ENCODE peak calls at places on chromosome 1, in seven cellular contexts. One of them, this sample, is unnamed.

GRCh38 chr1:119870917-119871486 is 25.3 kb downstream of the ADAM30 start:
- DNase-seq in DMS79 treated with DMSO at 0.1 percent for 48 hours: peak; percentile 57
- DNase-seq in left lung: peak; percentile 67
- DNase-seq in nephron progenitor cell: peak; percentile 97
- DNase-seq in LHCN-M2: peak; percentile 81
- DNase-seq in NCI-H2171 treated with DMSO at 0.1 percent for 48 hours: peak; percentile 61
- DNase-seq in psoas muscle: peak; percentile 72
- DNase-seq in this sample: peak; percentile 64

GRCh38 chr1:166133276-166133841 is 33.4 kb downstream of the FAM78B start:
- DNase-seq in DMS79 treated with DMSO at 0.1 percent for 48 hours: no peak
- DNase-seq in left lung: no peak
- DNase-seq in nephron progenitor cell: no peak
- DNase-seq in LHCN-M2: no peak
- DNase-seq in NCI-H2171 treated with DMSO at 0.1 percent for 48 hours: no peak
- DNase-seq in psoas muscle: no peak
- DNase-seq in this sample: no peak

GRCh38 chr1:40630488-40631223 is 34.8 kb downstream of the RIMS3 start:
- DNase-seq in DMS79 treated with DMSO at 0.1 percent for 48 hours: no peak
- DNase-seq in left lung: no peak
- DNase-seq in nephron progenitor cell: peak; percentile 67
- DNase-seq in LHCN-M2: no peak
- DNase-seq in NCI-H2171 treated with DMSO at 0.1 percent for 48 hours: no peak
- DNase-seq in psoas muscle: no peak
- DNase-seq in this sample: peak; percentile 3

GRCh38 chr1:177033628-177034027 is 130.9 kb downstream of the ASTN1 start:
- DNase-seq in DMS79 treated with DMSO at 0.1 percent for 48 hours: no peak
- DNase-seq in left lung: no peak
- DNase-seq in nephron progenitor cell: no peak
- DNase-seq in LHCN-M2: no peak
- DNase-seq in NCI-H2171 treated with DMSO at 0.1 percent for 48 hours: no peak
- DNase-seq in psoas muscle: no peak
- DNase-seq in this sample: no peak

GRCh38 chr1:111052246-111052645 is 87.6 kb downstream of the DRAM2 start:
- DNase-seq in DMS79 treated with DMSO at 0.1 percent for 48 hours: no peak
- DNase-seq in left lung: no peak
- DNase-seq in nephron progenitor cell: no peak
- DNase-seq in LHCN-M2: peak; percentile 12
- DNase-seq in NCI-H2171 treated with DMSO at 0.1 percent for 48 hours: no peak
- DNase-seq in psoas muscle: no peak
- DNase-seq in this sample: no peak

GRCh38 chr1:91148641-91149069 is 126.8 kb upstream of the ZNF644 start:
- DNase-seq in DMS79 treated with DMSO at 0.1 percent for 48 hours: no peak
- DNase-seq in left lung: no peak
- DNase-seq in nephron progenitor cell: no peak
- DNase-seq in LHCN-M2: peak; percentile 7
- DNase-seq in NCI-H2171 treated with DMSO at 0.1 percent for 48 hours: peak; percentile 1
- DNase-seq in psoas muscle: no peak
- DNase-seq in this sample: peak; percentile 35

GRCh38 chr1:77487631-77488030 is 194.8 kb downstream of the ZZZ3 start:
- DNase-seq in DMS79 treated with DMSO at 0.1 percent for 48 hours: no peak
- DNase-seq in left lung: no peak
- DNase-seq in nephron progenitor cell: no peak
- DNase-seq in LHCN-M2: no peak
- DNase-seq in NCI-H2171 treated with DMSO at 0.1 percent for 48 hours: peak; percentile 24
- DNase-seq in psoas muscle: no peak
- DNase-seq in this sample: no peak

GRCh38 chr1:223641523-223642039 is 23.9 kb downstream of the CAPN8 start:
- DNase-seq in DMS79 treated with DMSO at 0.1 percent for 48 hours: no peak
- DNase-seq in left lung: peak; percentile 57
- DNase-seq in nephron progenitor cell: no peak
- DNase-seq in LHCN-M2: no peak
- DNase-seq in NCI-H2171 treated with DMSO at 0.1 percent for 48 hours: no peak
- DNase-seq in psoas muscle: no peak
- DNase-seq in this sample: no peak

This sample was measured in NCI-H1105 treated with DMSO at 0.1 percent for 48 hours.